ENCODE peak calls at places on chromosomes 4 and X, in six cellular contexts. M is iPS DF 19.7, S is iris pigment epithelial cell, V is NCI-H1694 treated with DMSO at 0.1 percent for 48 hours, Y is AG08395, Z is T1000. G is an unnamed sample.

GRCh38 chr4:26321326-26322276 is 787 bp downstream of the RBPJ start:
- DNase-seq in Z (no peak), Y (no peak), M (no peak), S (peak; percentile 52), V (no peak), G (peak; percentile 27)

GRCh38 chrX:154541896-154542722 is 4.5 kb downstream of the G6PD start:
- DNase-seq in Z (peak; percentile 71), Y (peak; percentile 81), V (no peak), M (no peak), S (peak; percentile 92), G (peak; percentile 85)

GRCh38 chr4:37977471-37978452 is 17.6 kb downstream of the PTTG2 start:
- DNase-seq in Y (peak; percentile 59), S (peak; percentile 70), M (no peak), Z (peak; percentile 64), V (peak; percentile 16), G (peak; percentile 69)

GRCh38 chr4:46931981-46932380 is 22.9 kb upstream of the COX7B2 start:
- DNase-seq in Y (no peak), S (peak; percentile 47), V (peak; percentile 2), M (no peak), Z (no peak), G (no peak)

GRCh38 chrX:136457303-136457917 is 30.3 kb upstream of the BRS3 start:
- DNase-seq in Y (no peak), Z (no peak), V (peak; percentile 34), S (no peak), M (no peak), G (no peak)

GRCh38 chr4:159175165-159175988 is 72.5 kb downstream of the RAPGEF2 start:
- DNase-seq in Z (peak; percentile 59), Y (peak; percentile 74), V (peak; percentile 80), S (peak; percentile 94), M (peak; percentile 94), G (peak; percentile 90)

GRCh38 chrX:154436597-154437397 is at the start of gene GDI1:
- DNase-seq in S (peak; percentile 38), V (no peak), Y (peak; percentile 65), M (no peak), Z (peak; percentile 14), G (peak; percentile 62)

GRCh38 chrX:132614297-132614696 is 125.5 kb upstream of the MBNL3 start:
- DNase-seq in Z (no peak), S (no peak), Y (no peak), V (no peak), M (no peak), G (no peak)

GRCh38 chr4:149823770-149824221 is 8.2 kb upstream of the IQCM start:
- DNase-seq in M (no peak), V (peak; percentile 23), Y (peak; percentile 80), Z (no peak), S (peak; percentile 76), G (peak; percentile 94)

G was measured in AG10803.